ENCODE peak calls at places on chromosomes 1 and 21, in six cellular contexts. S is CD8-positive, alpha-beta T cell; Y is hepatocyte; D is neural progenitor cell; L is IMR-90; N is CD8-positive, alpha-beta memory T cell. O is an unnamed sample.

GRCh38 chr1:47859092-47859743 is 138.0 kb downstream of the TRABD2B start:
- DNase-seq in N (no peak), L (no peak), Y (no peak), S (no peak), D (no peak), O (no peak)

GRCh38 chr1:209927466-209927865 is 10.6 kb upstream of the SYT14 start:
- DNase-seq in Y (no peak), D (peak; percentile 28), N (no peak), S (no peak), L (no peak), O (no peak)

GRCh38 chr1:115764541-115764940 is 4.0 kb downstream of the CASQ2 start:
- DNase-seq in S (no peak), Y (peak; percentile 64), N (no peak), D (peak; percentile 62), L (peak; percentile 18), O (no peak)

GRCh38 chr1:202227273-202227672 is 33.7 kb downstream of the LGR6 start:
- DNase-seq in N (no peak), Y (no peak), S (no peak), D (no peak), L (no peak), O (no peak)

GRCh38 chr21:45126085-45126687 is 51.8 kb downstream of the ADARB1 start:
- DNase-seq in S (no peak), D (no peak), Y (no peak), L (no peak), N (no peak), O (no peak)

GRCh38 chr1:29179641-29180184 is 2.0 kb downstream of the SRSF4 start:
- DNase-seq in S (no peak), D (no peak), Y (no peak), L (no peak), N (no peak), O (no peak)

GRCh38 chr1:206479164-206480125 is 9.2 kb downstream of the IKBKE start:
- DNase-seq in D (peak; percentile 83), L (peak; percentile 82), S (peak; percentile 49), Y (peak; percentile 88), N (peak; percentile 52), O (peak; percentile 38)

GRCh38 chr1:21799730-21800129 is 12.3 kb upstream of the LDLRAD2 start:
- DNase-seq in N (no peak), S (no peak), L (no peak), D (no peak), Y (no peak), O (no peak)

GRCh38 chr21:44952116-44952928 is 12.5 kb downstream of the SLX9 start:
- DNase-seq in S (no peak), D (no peak), Y (no peak), L (no peak), N (no peak), O (no peak)

GRCh38 chr1:212410231-212410825 is 4.4 kb downstream of the PACC1 start:
- DNase-seq in L (no peak), D (no peak), S (no peak), Y (peak; percentile 18), N (no peak), O (no peak)

GRCh38 chr1:22111620-22112019 is 31.3 kb downstream of the WNT4 start:
- DNase-seq in D (no peak), N (no peak), L (peak; percentile 72), S (no peak), Y (no peak), O (no peak)

GRCh38 chr1:43954036-43954435 is 7.3 kb downstream of the IPO13 start:
- DNase-seq in N (no peak), D (no peak), L (no peak), S (no peak), Y (no peak), O (no peak)

GRCh38 chr1:237664327-237664726 is 226.4 kb downstream of the ZP4 start:
- DNase-seq in Y (no peak), N (no peak), S (no peak), L (no peak), D (no peak), O (no peak)

GRCh38 chr1:194469282-194469681 is 1282.9 kb upstream of the B3GALT2 start:
- DNase-seq in Y (no peak), L (no peak), D (no peak), N (no peak), S (no peak), O (no peak)

GRCh38 chr1:12123172-12123571 is 43.6 kb upstream of the TNFRSF1B start:
- DNase-seq in S (no peak), L (no peak), Y (no peak), D (no peak), N (no peak), O (no peak)

GRCh38 chr1:51336004-51336403 is 5.6 kb upstream of the TTC39A start:
- DNase-seq in N (no peak), D (no peak), Y (peak; percentile 38), S (no peak), L (no peak), O (no peak)

GRCh38 chr1:153592706-153593105 is 20.2 kb downstream of the S100A16 start:
- DNase-seq in S (no peak), N (no peak), Y (no peak), L (no peak), D (no peak), O (no peak)

GRCh38 chr21:45779226-45779625 is 135.7 kb downstream of the PCBP3 start:
- DNase-seq in N (no peak), Y (no peak), D (no peak), L (no peak), S (no peak), O (no peak)

GRCh38 chr21:42607525-42608102 is 45.8 kb upstream of the PDE9A start:
- DNase-seq in Y (no peak), L (no peak), S (no peak), N (no peak), D (no peak), O (no peak)

GRCh38 chr1:2584822-2585317 is 1.7 kb upstream of the PRXL2B start:
- DNase-seq in S (no peak), L (no peak), Y (no peak), D (no peak), N (no peak), O (no peak)
- H3K27ac ChIP-seq in S (peak overlapping the region; percentile 95), L (no peak overlapping the region), Y (peak overlapping the region; percentile 97), D (no peak overlapping the region), N (peak overlapping the region; percentile 95), O (peak overlapping the region; percentile 95)

GRCh38 chr1:39955547-39956539 is 898 bp downstream of the MFSD2A start:
- DNase-seq in S (no peak), L (peak; percentile 49), D (peak; percentile 29), N (peak; percentile 21), Y (peak; percentile 46), O (peak; percentile 11)

GRCh38 chr1:39959651-39960333 is 4.8 kb downstream of the MFSD2A start:
- DNase-seq in D (no peak), S (no peak), N (no peak), L (no peak), Y (no peak), O (no peak)

GRCh38 chr1:39957299-39958020 is 2.5 kb downstream of the MFSD2A start:
- DNase-seq in D (no peak), N (no peak), S (no peak), L (peak; percentile 28), Y (no peak), O (no peak)

GRCh38 chr1:39960461-39960958 is 5.6 kb downstream of the MFSD2A start:
- DNase-seq in L (no peak), N (no peak), D (no peak), Y (no peak), S (no peak), O (no peak)

DNA sequence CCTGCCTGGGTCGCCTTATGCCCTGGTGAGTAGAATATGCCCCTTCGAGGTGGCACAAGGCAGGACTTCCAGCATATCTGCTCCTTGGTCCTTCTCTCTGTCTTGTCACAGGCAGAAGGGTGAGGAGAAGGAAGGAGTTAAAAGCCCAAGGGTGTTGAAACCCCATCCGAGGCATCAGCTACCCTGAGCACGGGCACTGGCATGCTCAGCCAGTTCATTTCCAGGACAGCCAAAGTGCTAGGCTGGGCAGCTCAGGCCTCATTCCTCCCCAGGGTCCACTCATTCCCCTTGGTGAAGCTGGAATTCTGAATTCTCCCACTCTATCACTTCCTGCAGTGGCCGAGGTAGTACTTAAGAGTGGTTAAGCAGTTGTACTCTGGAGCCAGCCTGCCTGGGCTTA is 3.9 kb downstream of the MFSD2A start:
- DNase-seq in D (no peak), Y (no peak), S (no peak), L (no peak), N (no peak), O (no peak)
- H3K27ac ChIP-seq in D (no peak overlapping the region), Y (no peak overlapping the region), S (no peak overlapping the region), L (no peak overlapping the region), N (no peak overlapping the region), O (no peak overlapping the region)

GRCh38 chr1:116911779-116912469 is 2.2 kb downstream of the PTGFRN start:
- DNase-seq in L (no peak), S (no peak), Y (no peak), N (no peak), D (no peak), O (no peak)

GRCh38 chr1:116909511-116910378 is at the start of gene PTGFRN:
- DNase-seq in Y (peak; percentile 83), S (no peak), L (peak; percentile 6), N (no peak), D (peak; percentile 91), O (no peak)

GRCh38 chr1:116911166-116911553 is 1.4 kb downstream of the PTGFRN start:
- DNase-seq in D (peak; percentile 26), L (no peak), Y (no peak), S (no peak), N (no peak), O (no peak)

GRCh38 chr1:116908821-116909510 is 750 bp upstream of the PTGFRN start:
- DNase-seq in L (no peak), S (no peak), D (peak; percentile 22), N (no peak), Y (no peak), O (no peak)

GRCh38 chr1:116910379-116911165 is 856 bp downstream of the PTGFRN start:
- DNase-seq in Y (peak; percentile 64), S (peak; percentile 34), D (peak; percentile 48), N (peak; percentile 30), L (no peak), O (peak; percentile 37)
- H3K27ac ChIP-seq in Y (peak overlapping the region; percentile 87), S (no peak overlapping the region), D (no peak overlapping the region), N (peak overlapping the region; percentile 25), L (no peak overlapping the region), O (no peak overlapping the region)

GRCh38 chr1:179298952-179299351 is 5.4 kb downstream of the SOAT1 start:
- DNase-seq in D (no peak), S (peak; percentile 44), L (no peak), Y (no peak), N (peak; percentile 15), O (peak; percentile 7)

GRCh38 chr1:179296356-179296755 is 2.8 kb downstream of the SOAT1 start:
- DNase-seq in Y (no peak), D (no peak), N (no peak), L (no peak), S (no peak), O (no peak)

GRCh38 chr1:179296831-179297377 is 3.3 kb downstream of the SOAT1 start:
- DNase-seq in Y (no peak), D (no peak), L (no peak), S (no peak), N (no peak), O (no peak)

GRCh38 chr1:179293340-179294327 is at the start of gene SOAT1:
- DNase-seq in L (peak; percentile 88), Y (peak; percentile 95), D (peak; percentile 97), N (peak; percentile 94), S (peak; percentile 91), O (peak; percentile 87)

DNA sequence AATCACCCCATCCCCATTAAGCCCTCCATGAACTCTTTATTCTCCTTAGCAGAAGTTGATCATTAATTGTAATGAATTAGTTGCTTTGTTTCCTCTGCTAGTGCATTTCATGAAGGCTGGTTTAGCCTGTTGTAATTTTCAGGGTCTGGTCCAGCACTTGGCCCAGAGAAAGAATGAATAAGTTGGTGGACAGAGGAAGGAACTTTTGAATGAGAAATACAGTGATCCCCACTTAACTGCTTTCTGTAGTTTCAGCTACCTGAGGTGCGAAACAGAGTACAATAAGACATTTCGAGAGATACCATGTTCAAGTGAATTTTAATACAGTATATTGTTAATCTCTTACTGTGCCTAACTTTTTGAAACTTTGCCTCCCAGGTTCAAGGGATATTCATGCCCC is 1.8 kb downstream of the SOAT1 start:
- DNase-seq in Y (no peak), D (no peak), L (no peak), N (no peak), S (no peak), O (no peak)
- H3K27ac ChIP-seq in Y (peak overlapping the region; percentile 96), D (no peak overlapping the region), L (no peak overlapping the region), N (no peak overlapping the region), S (peak overlapping the region; percentile 93), O (peak overlapping the region; percentile 90)